ENCODE peak calls at places on chromosomes 12 and 14, in five cellular contexts. Z is heart right ventricle, M is uterus, H is astrocyte of the spinal cord, P is IMR-90. J is an unnamed sample.

GRCh38 chr12:77940566-77940965 is 109.9 kb downstream of the NAV3 start:
- DNase-seq in M (no peak), Z (no peak), H (no peak), P (peak; percentile 61), J (peak; percentile 53)

GRCh38 chr12:125201940-125202339 is 136.7 kb downstream of the AACS start:
- DNase-seq in Z (no peak), M (no peak), P (no peak), H (no peak), J (no peak)

GRCh38 chr12:21296751-21297406 is 37.8 kb downstream of the SLCO1A2 start:
- DNase-seq in H (peak; percentile 35), M (no peak), P (peak; percentile 2), Z (no peak), J (peak; percentile 38)

GRCh38 chr14:96559571-96559970 is 57.4 kb downstream of the PAPOLA start:
- DNase-seq in M (no peak), H (no peak), Z (no peak), P (no peak), J (peak; percentile 42)

GRCh38 chr12:1531654-1532366 is 62.6 kb downstream of the FBXL14 start:
- DNase-seq in H (no peak), P (no peak), Z (no peak), M (no peak), J (no peak)

GRCh38 chr14:92481811-92482559 is 31.6 kb upstream of the RIN3 start:
- DNase-seq in Z (no peak), H (no peak), P (no peak), M (no peak), J (no peak)

GRCh38 chr14:59601056-59601455 is 24.4 kb upstream of the CCDC175 start:
- DNase-seq in Z (no peak), M (no peak), P (no peak), H (no peak), J (no peak)

GRCh38 chr12:130116791-130117190 is 45.5 kb upstream of the FZD10 start:
- DNase-seq in H (no peak), P (no peak), Z (no peak), M (no peak), J (no peak)

GRCh38 chr12:63802012-63802608 is 22.4 kb downstream of the RXYLT1 start:
- DNase-seq in M (no peak), Z (no peak), H (peak; percentile 37), P (peak; percentile 25), J (peak; percentile 51)

GRCh38 chr12:52120951-52121847 is 41.7 kb downstream of the SMIM41 start:
- DNase-seq in H (no peak), P (peak; percentile 53), M (no peak), Z (no peak), J (no peak)

GRCh38 chr14:96832351-96832750 is 35.2 kb downstream of the VRK1 start:
- DNase-seq in H (no peak), P (no peak), Z (no peak), M (no peak), J (no peak)

GRCh38 chr12:92162079-92162478 is 16.4 kb upstream of the BTG1 start:
- DNase-seq in M (no peak), H (no peak), Z (no peak), P (no peak), J (no peak)

GRCh38 chr14:99564256-99564902 is 39.6 kb downstream of the CCDC85C start:
- DNase-seq in P (peak; percentile 81), M (peak; percentile 73), H (peak; percentile 81), Z (peak; percentile 55), J (peak; percentile 91)

GRCh38 chr12:1858456-1858855 is 38.1 kb downstream of the LRTM2 start:
- DNase-seq in Z (no peak), P (no peak), M (no peak), H (no peak), J (no peak)

GRCh38 chr14:82855912-82856381 is 1322.3 kb upstream of the SEL1L start:
- DNase-seq in Z (no peak), H (peak; percentile 68), P (peak; percentile 60), M (no peak), J (peak; percentile 37)

GRCh38 chr12:39619660-39620433 is at the start of gene ABCD2:
- DNase-seq in Z (peak; percentile 66), H (peak; percentile 91), P (peak; percentile 58), M (peak; percentile 82), J (peak; percentile 81)

GRCh38 chr12:119374615-119375014 is 40.1 kb downstream of the CCDC60 start:
- DNase-seq in Z (no peak), H (no peak), M (no peak), P (no peak), J (no peak)

GRCh38 chr12:13165578-13166120 is 30.9 kb upstream of the EMP1 start:
- DNase-seq in H (peak; percentile 81), Z (peak; percentile 60), P (peak; percentile 78), M (peak; percentile 55), J (peak; percentile 79)

GRCh38 chr14:56417173-56417572 is 162.4 kb upstream of the TMEM260 start:
- DNase-seq in P (no peak), Z (no peak), M (no peak), H (no peak), J (no peak)

GRCh38 chr12:52086944-52087835 is 7.7 kb downstream of the SMIM41 start:
- DNase-seq in P (no peak), Z (no peak), M (no peak), H (no peak), J (no peak)

GRCh38 chr14:72256055-72256454 is 323.8 kb downstream of the RGS6 start:
- DNase-seq in M (no peak), Z (no peak), P (no peak), H (no peak), J (no peak)

GRCh38 chr14:74478996-74479635 is 14.0 kb downstream of the NPC2 start:
- DNase-seq in P (peak; percentile 42), H (peak; percentile 20), M (no peak), Z (no peak), J (peak; percentile 54)

GRCh38 chr12:87870061-87870460 is 159.1 kb downstream of the C12orf50 start:
- DNase-seq in H (no peak), M (no peak), P (peak; percentile 51), Z (no peak), J (peak; percentile 23)

GRCh38 chr14:100736269-100737180 is 9.8 kb downstream of the DLK1 start:
- DNase-seq in H (no peak), P (no peak), M (peak; percentile 4), Z (no peak), J (no peak)

GRCh38 chr12:82805812-82806497 is 119.2 kb downstream of the TMTC2 start:
- DNase-seq in P (peak; percentile 1), M (no peak), H (no peak), Z (no peak), J (peak; percentile 29)

GRCh38 chr14:90428676-90429075 is 31.8 kb downstream of the CALM1 start:
- DNase-seq in H (no peak), P (no peak), M (no peak), Z (no peak), J (no peak)

GRCh38 chr14:50225067-50225973 is 6.1 kb downstream of the SOS2 start:
- DNase-seq in Z (no peak), H (peak; percentile 85), M (no peak), P (peak; percentile 87), J (peak; percentile 82)

GRCh38 chr12:44193281-44193680 is 357.4 kb downstream of the TMEM117 start:
- DNase-seq in M (no peak), Z (no peak), P (no peak), H (no peak), J (no peak)

DNA sequence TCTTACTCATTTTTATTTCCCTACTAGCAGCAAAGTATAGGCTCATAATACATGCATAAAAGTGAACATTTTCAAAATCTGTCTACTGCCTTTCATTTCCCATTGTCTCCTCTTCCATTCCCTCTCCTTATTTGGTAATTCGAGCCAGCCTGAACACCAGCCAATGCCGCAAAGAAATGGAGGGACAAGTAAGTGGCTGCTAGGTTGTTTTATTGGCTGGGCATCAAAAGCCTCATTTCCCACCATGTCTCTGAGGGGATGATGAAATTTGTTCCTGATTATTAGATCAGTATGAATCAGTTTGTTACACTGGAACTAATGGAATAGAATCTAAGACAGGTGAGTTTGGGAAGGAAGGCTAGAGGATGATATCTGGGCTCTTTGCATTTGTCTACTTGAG is 143.5 kb downstream of the KCNA5 start:
- DNase-seq in M (no peak), H (no peak), P (no peak), Z (no peak), J (no peak)
- H3K4me3 ChIP-seq in M (no peak overlapping the region), H (no peak overlapping the region), P (no peak overlapping the region), Z (no peak overlapping the region), J (no peak overlapping the region)

DNA sequence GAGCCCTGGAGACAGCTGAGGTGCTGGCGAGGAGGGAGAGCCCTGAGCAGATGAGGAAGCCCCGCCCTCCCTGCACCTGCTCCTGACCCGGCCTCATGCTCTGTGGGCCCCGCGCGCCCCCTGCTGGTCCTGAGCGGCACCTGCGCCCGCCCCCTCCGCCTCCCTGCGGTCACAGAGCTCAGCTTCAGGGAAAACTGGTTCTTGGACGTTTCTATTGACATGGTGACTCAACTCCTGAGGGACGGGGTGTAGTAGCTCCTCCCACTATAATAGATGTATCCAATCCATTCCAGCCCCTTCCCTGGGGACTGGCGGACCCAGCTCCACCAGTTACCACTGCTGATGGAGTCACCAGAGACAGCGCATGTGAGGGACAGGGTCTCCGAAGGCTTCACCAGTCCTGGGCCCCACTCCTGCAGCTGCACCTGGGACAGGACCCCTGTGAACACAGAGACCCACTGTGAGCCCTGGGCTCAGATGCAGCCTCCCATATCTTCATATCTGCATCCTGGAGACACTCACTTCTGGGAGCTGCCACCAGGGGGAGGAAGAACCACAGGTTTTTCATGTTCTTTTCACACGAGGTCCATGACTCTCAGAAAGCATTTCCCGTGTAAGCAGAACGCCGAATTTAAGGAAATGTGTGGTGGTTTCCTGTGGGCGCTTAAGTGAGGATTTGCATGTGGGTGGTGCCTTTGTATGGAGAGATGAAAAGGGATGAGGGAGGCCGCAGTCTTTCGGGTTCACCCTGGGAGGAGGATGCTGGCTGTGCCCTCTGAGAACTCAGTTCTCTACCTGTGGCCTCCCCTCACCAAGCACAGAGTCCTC is 1346.5 kb downstream of the TMEM121 start:
- DNase-seq in P (no peak), H (no peak), Z (peak; percentile 54), M (peak; percentile 36), J (no peak)
- H3K4me3 ChIP-seq in P (no peak overlapping the region), H (no peak overlapping the region), Z (no peak overlapping the region), M (no peak overlapping the region), J (no peak overlapping the region)

GRCh38 chr12:106815741-106816140 is 41.3 kb downstream of the RIC8B start:
- DNase-seq in Z (no peak), H (no peak), P (peak; percentile 3), M (no peak), J (no peak)
- H3K4me3 ChIP-seq in Z (no peak overlapping the region), H (no peak overlapping the region), P (no peak overlapping the region), M (no peak overlapping the region), J (no peak overlapping the region)

GRCh38 chr12:122939151-122939550 is 27.1 kb downstream of the ABCB9 start:
- DNase-seq in H (no peak), M (no peak), Z (no peak), P (no peak), J (no peak)

GRCh38 chr12:122932207-122932606 is 34.1 kb downstream of the ABCB9 start:
- DNase-seq in P (no peak), H (no peak), M (no peak), Z (no peak), J (no peak)

GRCh38 chr12:122937622-122938091 is 28.6 kb downstream of the ABCB9 start:
- DNase-seq in Z (no peak), M (no peak), P (no peak), H (no peak), J (no peak)

GRCh38 chr12:122935318-122935717 is 30.9 kb downstream of the ABCB9 start:
- DNase-seq in P (no peak), H (no peak), Z (no peak), M (no peak), J (no peak)

DNA sequence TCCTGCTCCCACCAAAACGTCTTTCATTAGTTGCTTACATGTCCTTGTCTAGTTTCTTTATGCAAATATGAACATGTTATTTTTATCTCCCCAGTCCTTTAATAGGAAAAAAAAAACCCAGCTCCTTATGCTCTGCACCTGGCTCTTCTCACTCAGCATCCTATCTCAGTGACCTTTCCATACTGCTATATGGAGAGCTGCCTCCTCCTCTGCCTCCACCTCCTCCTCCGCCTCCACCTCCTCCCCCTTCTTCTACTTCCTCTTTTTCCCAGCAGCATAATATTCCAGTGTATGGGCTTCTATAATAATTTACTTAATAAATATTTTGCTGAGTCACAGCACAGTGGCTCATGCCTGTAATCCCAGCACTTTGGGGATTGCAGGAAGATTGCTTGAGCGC is 31.5 kb downstream of the ABCB9 start:
- DNase-seq in M (no peak), P (no peak), Z (no peak), H (no peak), J (no peak)
- H3K4me3 ChIP-seq in M (no peak overlapping the region), P (no peak overlapping the region), Z (no peak overlapping the region), H (no peak overlapping the region), J (no peak overlapping the region)